ENCODE peak calls at places on chromosomes 3 and 15, in seven cellular contexts. E, A, F, W, Q, B and K are unnamed samples.

GRCh38 chr3:30747771-30748281 is 141.4 kb downstream of the TGFBR2 start:
- DNase-seq in W (peak; percentile 74), A (peak; percentile 79), Q (no peak), B (peak; percentile 26), E (no peak), F (peak; percentile 61), K (no peak)

GRCh38 chr3:159928692-159929091 is 59.9 kb upstream of the IL12A start:
- DNase-seq in E (no peak), B (peak; percentile 75), W (peak; percentile 96), A (peak; percentile 98), F (peak; percentile 76), Q (no peak), K (no peak)

GRCh38 chr3:45154641-45155147 is 8.5 kb upstream of the CDCP1 start:
- DNase-seq in W (peak; percentile 32), A (peak; percentile 69), Q (no peak), B (no peak), E (no peak), F (no peak), K (no peak)

GRCh38 chr3:12891985-12892839 is 50.8 kb upstream of the RPL32 start:
- DNase-seq in Q (peak; percentile 70), F (peak; percentile 67), W (peak; percentile 71), E (peak; percentile 69), A (peak; percentile 66), B (peak; percentile 74), K (peak; percentile 53)

GRCh38 chr3:115512565-115513410 is 110.5 kb upstream of the GAP43 start:
- DNase-seq in A (peak; percentile 38), W (peak; percentile 73), F (peak; percentile 96), Q (peak; percentile 80), B (no peak), E (peak; percentile 70), K (peak; percentile 89)

GRCh38 chr3:73848173-73848751 is 223.5 kb upstream of the PDZRN3 start:
- DNase-seq in Q (no peak), W (peak; percentile 45), F (peak; percentile 41), A (peak; percentile 51), B (peak; percentile 52), E (peak; percentile 0), K (no peak)

GRCh38 chr3:18237251-18238005 is 187.7 kb downstream of the SATB1 start:
- DNase-seq in W (peak; percentile 0), B (no peak), Q (no peak), E (no peak), A (peak; percentile 64), F (peak; percentile 26), K (no peak)

GRCh38 chr3:76733073-76733759 is 306.7 kb upstream of the ROBO2 start:
- DNase-seq in W (no peak), B (no peak), Q (no peak), A (no peak), F (no peak), E (no peak), K (no peak)

GRCh38 chr3:143150979-143151726 is 31.6 kb downstream of the CHST2 start:
- DNase-seq in A (no peak), E (no peak), F (no peak), Q (no peak), B (no peak), W (no peak), K (no peak)

GRCh38 chr15:75836953-75837321 is 6.3 kb upstream of the UBE2Q2 start:
- DNase-seq in B (no peak), Q (no peak), A (peak; percentile 84), F (no peak), W (peak; percentile 80), E (no peak), K (no peak)

GRCh38 chr15:63474810-63475316 is 29.5 kb upstream of the USP3 start:
- DNase-seq in F (no peak), A (no peak), E (no peak), Q (no peak), B (no peak), W (peak; percentile 42), K (no peak)

DNA sequence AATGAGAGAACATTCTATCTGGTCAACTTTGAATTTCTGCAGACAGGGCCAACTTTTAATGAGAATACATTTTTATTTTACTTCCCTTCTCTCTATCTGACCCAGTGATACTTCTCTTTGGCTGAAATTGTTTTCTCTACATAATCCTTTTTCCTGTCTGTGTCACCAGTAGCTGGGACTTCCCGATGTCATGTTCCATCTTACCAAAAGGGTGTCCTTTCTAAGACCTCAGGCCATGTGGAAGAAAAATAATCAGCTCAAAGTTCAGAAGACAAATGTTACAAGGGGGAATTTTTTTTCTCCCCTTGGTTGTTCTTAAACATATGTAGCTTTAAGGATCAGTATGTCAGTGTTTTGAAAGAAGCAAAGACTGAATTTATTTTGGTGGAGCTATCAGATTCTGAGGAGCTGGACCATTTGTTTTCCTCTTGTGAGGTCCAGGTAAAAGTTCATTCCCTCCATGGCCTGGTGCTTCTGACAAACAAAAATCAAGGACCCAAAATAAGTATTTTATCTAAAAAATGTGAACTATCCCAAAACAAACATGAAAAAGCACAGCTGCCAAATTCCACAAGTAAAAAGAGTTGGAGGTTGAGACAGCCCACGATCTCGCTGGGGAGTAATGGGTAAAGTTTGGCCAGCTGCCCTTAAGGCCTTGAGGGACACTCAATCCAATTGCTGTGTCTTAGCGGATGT is 859.4 kb upstream of the NR2F2 start:
- DNase-seq in B (no peak), E (no peak), F (peak; percentile 34), W (no peak), A (peak; percentile 6), Q (no peak), K (no peak)
- H3K18ac ChIP-seq in B (no peak overlapping the region), E (no peak overlapping the region), F (no peak overlapping the region), W (no peak overlapping the region), A (peak overlapping the region; percentile 76), Q (no peak overlapping the region), K (no peak overlapping the region)

GRCh38 chr3:16474920-16475319 is 38.6 kb downstream of the RFTN1 start:
- DNase-seq in F (no peak), E (no peak), Q (no peak), W (peak; percentile 94), A (peak; percentile 94), B (no peak), K (no peak)
- H3K18ac ChIP-seq in F (no peak overlapping the region), E (no peak overlapping the region), Q (no peak overlapping the region), W (peak overlapping the region; percentile 88), A (peak overlapping the region; percentile 22), B (no peak overlapping the region), K (no peak overlapping the region)

DNA sequence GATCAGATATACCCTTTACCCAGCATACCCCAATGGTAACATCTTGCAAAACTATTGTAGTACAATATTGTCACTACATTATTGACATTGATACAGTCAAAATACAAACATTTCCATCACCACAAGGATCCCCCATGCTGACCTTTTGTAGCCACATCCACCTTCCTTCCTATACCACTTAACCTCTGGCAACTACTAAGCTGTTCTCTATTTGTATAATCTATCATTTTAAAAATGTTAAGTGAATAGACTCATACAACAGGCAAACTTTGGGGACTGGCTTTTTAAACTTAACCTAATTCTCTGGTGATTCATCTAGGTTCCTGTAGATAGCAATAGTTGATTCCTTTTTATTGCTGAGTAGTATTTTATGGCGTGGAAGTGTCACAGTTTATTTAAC is 29.6 kb upstream of the IFT57 start:
- DNase-seq in F (no peak), B (no peak), Q (no peak), A (no peak), W (no peak), E (no peak), K (no peak)
- H3K18ac ChIP-seq in F (no peak overlapping the region), B (no peak overlapping the region), Q (no peak overlapping the region), A (no peak overlapping the region), W (no peak overlapping the region), E (no peak overlapping the region), K (no peak overlapping the region)

DNA sequence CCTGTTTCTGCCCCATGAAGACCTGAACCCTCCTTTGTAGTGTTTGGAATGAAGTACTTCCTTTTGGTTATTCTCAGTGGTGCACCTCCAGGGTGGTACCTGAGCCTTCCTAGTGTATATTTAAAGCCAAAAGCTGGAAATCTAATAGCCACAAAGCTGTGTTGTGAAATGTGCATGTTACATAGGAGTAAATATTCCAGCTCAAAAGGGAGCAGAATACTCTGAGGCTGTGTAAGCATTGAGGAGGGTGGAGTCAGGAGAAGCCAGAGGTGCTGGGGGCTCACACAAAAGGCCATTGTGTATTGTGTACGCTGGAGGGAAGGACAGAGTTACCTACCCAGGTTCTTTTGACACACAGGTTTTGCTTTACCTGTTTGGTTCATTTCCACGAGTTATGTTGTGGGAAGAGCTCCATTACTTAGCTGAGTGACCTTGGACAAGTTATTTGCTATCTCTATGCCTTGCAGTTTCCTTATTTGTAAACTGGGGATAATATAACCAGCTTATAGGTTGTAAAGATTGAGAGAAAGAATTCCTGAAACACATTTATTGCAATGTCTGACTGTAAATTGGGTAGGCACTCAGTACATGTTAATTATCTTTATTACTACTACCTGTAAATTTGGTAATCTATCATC is 24.7 kb downstream of the GPR171 start:
- DNase-seq in Q (no peak), A (no peak), B (no peak), F (no peak), E (no peak), W (no peak), K (no peak)
- H3K18ac ChIP-seq in Q (no peak overlapping the region), A (no peak overlapping the region), B (no peak overlapping the region), F (no peak overlapping the region), E (no peak overlapping the region), W (no peak overlapping the region), K (no peak overlapping the region)

GRCh38 chr3:3817870-3818269 is 18.6 kb downstream of the LRRN1 start:
- DNase-seq in Q (no peak), F (no peak), W (no peak), E (no peak), B (no peak), A (no peak), K (no peak)
- H3K18ac ChIP-seq in Q (no peak overlapping the region), F (no peak overlapping the region), W (no peak overlapping the region), E (no peak overlapping the region), B (no peak overlapping the region), A (no peak overlapping the region), K (no peak overlapping the region)

GRCh38 chr3:122911901-122912300 is 115.7 kb downstream of the SEMA5B start:
- DNase-seq in W (no peak), F (no peak), A (no peak), B (no peak), Q (no peak), E (no peak), K (no peak)

GRCh38 chr3:122903171-122903570 is 108.3 kb downstream of the SLC49A4 start:
- DNase-seq in F (peak; percentile 39), E (no peak), W (no peak), B (no peak), Q (peak; percentile 51), A (no peak), K (peak; percentile 64)

GRCh38 chr3:122912772-122913538 is 114.6 kb downstream of the SEMA5B start:
- DNase-seq in B (no peak), E (no peak), F (no peak), Q (no peak), W (no peak), A (no peak), K (peak; percentile 48)

GRCh38 chr3:122907471-122907870 is 112.6 kb downstream of the SLC49A4 start:
- DNase-seq in B (no peak), F (no peak), Q (peak; percentile 26), E (no peak), A (no peak), W (no peak), K (no peak)

DNA sequence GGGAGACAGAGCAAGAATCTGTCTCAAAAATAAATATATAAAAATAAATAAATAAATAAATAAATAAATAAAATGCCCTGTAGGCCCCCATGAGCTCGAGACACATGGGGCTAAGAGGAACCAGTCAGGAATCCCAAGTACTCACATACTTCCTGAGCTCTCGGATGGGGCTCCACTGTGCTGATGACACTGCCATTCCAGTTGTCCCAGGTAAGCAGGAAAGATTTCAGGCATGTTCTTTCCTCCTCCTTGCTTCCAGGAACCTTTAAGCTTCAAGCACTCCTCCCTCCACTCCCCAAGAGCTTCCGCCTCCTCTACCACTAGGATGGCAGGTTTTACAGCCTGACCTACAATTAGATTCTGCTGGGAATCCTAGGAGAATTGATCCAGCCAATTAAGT is 113.4 kb downstream of the SLC49A4 start:
- DNase-seq in F (peak; percentile 67), B (peak; percentile 69), W (no peak), Q (no peak), E (no peak), A (no peak), K (no peak)
- H3K18ac ChIP-seq in F (no peak overlapping the region), B (no peak overlapping the region), W (no peak overlapping the region), Q (no peak overlapping the region), E (no peak overlapping the region), A (no peak overlapping the region), K (no peak overlapping the region)